ENCODE peak calls at places on chromosomes 3 and 15, in five cellular contexts. C is amygdala; A is stimulated activated CD4-positive, alpha-beta T cell treated with anti-CD3 and anti-CD28 coated beads, Interleukin-1b, Interleukin-23, amount 100 ng/mL, for 4 hours; P is skeletal muscle cell; B is fibroblast of gingiva. H is an unnamed sample.

GRCh38 chr3:28727321-28727720 is 378.7 kb upstream of the AZI2 start:
- DNase-seq in C (no peak), A (no peak), P (no peak), B (no peak), H (no peak)

GRCh38 chr15:29018406-29018805 is 132.6 kb downstream of the APBA2 start:
- DNase-seq in C (no peak), A (no peak), P (no peak), B (no peak), H (no peak)

GRCh38 chr3:185420762-185421161 is 57.8 kb downstream of the MAP3K13 start:
- DNase-seq in C (no peak), A (no peak), P (peak; percentile 8), B (peak; percentile 12), H (peak; percentile 48)

GRCh38 chr3:153313307-153313945 is 151.4 kb downstream of the RAP2B start:
- DNase-seq in C (no peak), A (no peak), P (no peak), B (no peak), H (no peak)

GRCh38 chr15:77644543-77645247 is 12.0 kb upstream of the LINGO1 start:
- DNase-seq in C (no peak), A (no peak), P (no peak), B (no peak), H (no peak)

GRCh38 chr3:125317761-125318496 is 57.2 kb downstream of the ZNF148 start:
- DNase-seq in C (no peak), A (no peak), P (no peak), B (no peak), H (peak; percentile 67)

GRCh38 chr3:149717391-149718056 is 34.8 kb downstream of the COMMD2 start:
- DNase-seq in C (no peak), A (no peak), P (peak; percentile 43), B (peak; percentile 78), H (peak; percentile 25)

GRCh38 chr3:66365023-66365581 is 135.7 kb downstream of the LRIG1 start:
- DNase-seq in C (no peak), A (no peak), P (no peak), B (peak; percentile 70), H (no peak)

GRCh38 chr3:158308533-158308932 is 198.6 kb downstream of the RSRC1 start:
- DNase-seq in C (no peak), A (no peak), P (no peak), B (no peak), H (no peak)

GRCh38 chr3:53254810-53255359 is 937 bp downstream of the TKT start:
- DNase-seq in C (peak; percentile 41), A (peak; percentile 40), P (no peak), B (peak; percentile 38), H (no peak)

GRCh38 chr15:58770519-58770856 is 614 bp upstream of the MINDY2 start:
- DNase-seq in C (no peak), A (no peak), P (peak; percentile 69), B (peak; percentile 79), H (peak; percentile 58)

GRCh38 chr3:10286596-10287295 is 6.0 kb downstream of the GHRL start:
- DNase-seq in C (peak; percentile 26), A (no peak), P (no peak), B (peak; percentile 19), H (peak; percentile 64)

GRCh38 chr15:79640206-79640605 is 208.1 kb downstream of the MINAR1 start:
- DNase-seq in C (no peak), A (no peak), P (peak; percentile 49), B (peak; percentile 61), H (peak; percentile 83)

GRCh38 chr3:138381413-138381901 is 33.1 kb downstream of the MRAS start:
- DNase-seq in C (peak; percentile 51), A (no peak), P (no peak), B (peak; percentile 14), H (no peak)

GRCh38 chr3:134430174-134430573 is 55.6 kb downstream of the ANAPC13 start:
- DNase-seq in C (no peak), A (no peak), P (no peak), B (no peak), H (no peak)

GRCh38 chr15:77224352-77224751 is 153.4 kb upstream of the TSPAN3 start:
- DNase-seq in C (no peak), A (no peak), P (no peak), B (no peak), H (no peak)

GRCh38 chr15:80777137-80777536 is 2.0 kb upstream of the CEMIP start:
- DNase-seq in C (no peak), A (no peak), P (peak; percentile 85), B (peak; percentile 97), H (no peak)

GRCh38 chr15:51629612-51630011 is 7.0 kb upstream of the DMXL2 start:
- DNase-seq in C (no peak), A (no peak), P (no peak), B (peak; percentile 28), H (no peak)

GRCh38 chr3:33008282-33008681 is 56.8 kb downstream of the CCR4 start:
- DNase-seq in C (no peak), A (no peak), P (no peak), B (no peak), H (no peak)

GRCh38 chr15:57591237-57591821 is 375 bp upstream of the MYZAP start:
- DNase-seq in C (no peak), A (no peak), P (no peak), B (no peak), H (no peak)

GRCh38 chr3:15676259-15676658 is 74.7 kb downstream of the BTD start:
- DNase-seq in C (no peak), A (no peak), P (no peak), B (no peak), H (no peak)

GRCh38 chr3:111864821-111865656 is 6.0 kb downstream of the PHLDB2 start:
- DNase-seq in C (no peak), A (no peak), P (peak; percentile 77), B (no peak), H (peak; percentile 56)

GRCh38 chr15:35627696-35628095 is 81.7 kb upstream of the DPH6 start:
- DNase-seq in C (no peak), A (no peak), P (no peak), B (no peak), H (no peak)

GRCh38 chr15:45377630-45378148 is 655 bp downstream of the GATM start:
- DNase-seq in C (no peak), A (no peak), P (no peak), B (no peak), H (no peak)

GRCh38 chr3:54358969-54359648 is 236.8 kb downstream of the CACNA2D3 start:
- DNase-seq in C (no peak), A (no peak), P (no peak), B (peak; percentile 63), H (no peak)

GRCh38 chr15:73872370-73872769 is 994 bp upstream of the TBC1D21 start:
- DNase-seq in C (no peak), A (no peak), P (no peak), B (no peak), H (no peak)

GRCh38 chr15:58487724-58488120 is 55.9 kb downstream of the LIPC start:
- DNase-seq in C (no peak), A (no peak), P (no peak), B (no peak), H (no peak)

GRCh38 chr3:45978348-45978747 is 17.3 kb downstream of the FYCO1 start:
- DNase-seq in C (no peak), A (no peak), P (no peak), B (no peak), H (no peak)

GRCh38 chr15:84934942-84935729 is 46.5 kb upstream of the PDE8A start:
- DNase-seq in C (no peak), A (no peak), P (no peak), B (no peak), H (no peak)

GRCh38 chr15:33467816-33468163 is 157.0 kb downstream of the RYR3 start:
- DNase-seq in C (no peak), A (no peak), P (no peak), B (no peak), H (no peak)

GRCh38 chr15:54150255-54150654 is 172.0 kb downstream of the UNC13C start:
- DNase-seq in C (no peak), A (no peak), P (peak; percentile 80), B (no peak), H (peak; percentile 23)